ENCODE peak calls at places on chromosome 5, in four cellular contexts. R is neural crest cell, O is vagina, Q is fibroblast of lung. T is an unnamed sample.

GRCh38 chr5:146338774-146339714 is at the start of gene POU4F3:
- DNase-seq in R (no peak), O (no peak), Q (no peak), T (no peak)

GRCh38 chr5:97192580-97193421 is 9.8 kb upstream of the RIOK2 start:
- DNase-seq in R (no peak), O (no peak), Q (no peak), T (no peak)

GRCh38 chr5:150758210-150758533 is 645 bp downstream of the DCTN4 start:
- DNase-seq in R (no peak), O (peak), Q (no peak), T (no peak)

GRCh38 chr5:9099681-9100080 is 446.2 kb downstream of the SEMA5A start:
- DNase-seq in R (no peak), O (no peak), Q (no peak), T (no peak)

GRCh38 chr5:111820072-111820471 is 63.1 kb upstream of the NREP start:
- DNase-seq in R (no peak), O (no peak), Q (no peak), T (no peak)

GRCh38 chr5:1167361-1167727 is 34.1 kb upstream of the SLC6A19 start:
- DNase-seq in R (no peak), O (no peak), Q (no peak), T (no peak)

GRCh38 chr5:171422495-171422894 is 3.0 kb downstream of the FGF18 start:
- DNase-seq in R (no peak), O (peak), Q (no peak), T (no peak)

GRCh38 chr5:151663617-151664322 is 22.9 kb downstream of the SPARC start:
- DNase-seq in R (no peak), O (no peak), Q (peak), T (no peak)

GRCh38 chr5:150213530-150213929 is 23.7 kb downstream of the SLC6A7 start:
- DNase-seq in R (no peak), O (no peak), Q (peak), T (no peak)

GRCh38 chr5:93057311-93057710 is 523.7 kb downstream of the NR2F1-AS1 start:
- DNase-seq in R (no peak), O (no peak), Q (no peak), T (no peak)

GRCh38 chr5:93058309-93058708 is 522.7 kb downstream of the NR2F1-AS1 start:
- DNase-seq in R (no peak), O (no peak), Q (peak), T (no peak)

GRCh38 chr5:93062548-93062947 is 518.5 kb downstream of the NR2F1-AS1 start:
- DNase-seq in R (no peak), O (no peak), Q (no peak), T (no peak)
- TF ChIP-seq CTCF in R (peak), O (no peak), Q (peak), T (no peak)

GRCh38 chr5:140575309-140575708 is 10.7 kb downstream of the SLC35A4 start:
- DNase-seq in R (no peak), O (no peak), Q (peak), T (no peak)
- TF ChIP-seq CTCF in R (peak), O (no peak), Q (peak), T (no peak)

DNA sequence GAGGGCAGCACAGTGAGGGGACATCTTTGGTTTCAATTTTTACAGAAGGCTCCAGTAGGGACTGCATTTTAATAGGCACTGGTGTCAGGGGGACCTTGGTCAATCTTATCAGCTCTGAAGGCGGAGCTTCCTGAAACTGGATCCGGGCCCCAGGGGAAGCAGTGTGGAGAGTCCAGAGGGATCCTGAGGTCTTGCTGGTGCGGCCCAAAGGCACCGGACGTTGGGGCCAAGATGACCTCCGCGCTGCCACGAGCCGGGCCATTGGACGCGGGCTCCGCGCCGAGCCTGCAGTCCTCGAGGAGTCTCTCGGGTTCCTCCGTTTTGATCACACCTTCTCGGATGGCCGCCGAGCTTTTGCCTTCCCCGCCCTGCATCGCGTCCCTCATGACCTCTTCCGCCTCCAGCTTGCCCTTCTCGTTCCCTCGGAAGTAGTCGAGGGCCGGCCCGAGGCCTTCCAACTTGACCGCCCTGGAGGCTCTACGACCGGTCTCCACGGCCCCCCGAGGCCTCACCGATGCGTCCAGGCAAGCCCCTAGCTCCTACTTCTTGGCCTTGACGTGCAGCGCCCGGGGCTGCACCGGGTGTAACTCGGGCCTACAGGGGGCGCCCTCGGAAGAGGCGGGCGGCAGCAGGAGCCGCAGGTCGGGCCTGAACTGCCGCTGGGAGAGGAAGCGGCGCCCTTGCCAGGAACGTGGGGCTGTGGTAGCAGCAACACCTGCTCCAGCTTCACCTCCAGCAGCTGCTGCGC is 18.8 kb downstream of the C5orf52 start:
- DNase-seq in R (no peak), O (peak), Q (no peak), T (no peak)
- TF ChIP-seq CTCF in R (no peak), O (no peak), Q (no peak), T (no peak)

GRCh38 chr5:134458676-134459403 is 47.2 kb upstream of the CDKN2AIPNL start:
- DNase-seq in R (no peak), O (no peak), Q (no peak), T (no peak)
- TF ChIP-seq CTCF in R (no peak), O (no peak), Q (no peak), T (no peak)

DNA sequence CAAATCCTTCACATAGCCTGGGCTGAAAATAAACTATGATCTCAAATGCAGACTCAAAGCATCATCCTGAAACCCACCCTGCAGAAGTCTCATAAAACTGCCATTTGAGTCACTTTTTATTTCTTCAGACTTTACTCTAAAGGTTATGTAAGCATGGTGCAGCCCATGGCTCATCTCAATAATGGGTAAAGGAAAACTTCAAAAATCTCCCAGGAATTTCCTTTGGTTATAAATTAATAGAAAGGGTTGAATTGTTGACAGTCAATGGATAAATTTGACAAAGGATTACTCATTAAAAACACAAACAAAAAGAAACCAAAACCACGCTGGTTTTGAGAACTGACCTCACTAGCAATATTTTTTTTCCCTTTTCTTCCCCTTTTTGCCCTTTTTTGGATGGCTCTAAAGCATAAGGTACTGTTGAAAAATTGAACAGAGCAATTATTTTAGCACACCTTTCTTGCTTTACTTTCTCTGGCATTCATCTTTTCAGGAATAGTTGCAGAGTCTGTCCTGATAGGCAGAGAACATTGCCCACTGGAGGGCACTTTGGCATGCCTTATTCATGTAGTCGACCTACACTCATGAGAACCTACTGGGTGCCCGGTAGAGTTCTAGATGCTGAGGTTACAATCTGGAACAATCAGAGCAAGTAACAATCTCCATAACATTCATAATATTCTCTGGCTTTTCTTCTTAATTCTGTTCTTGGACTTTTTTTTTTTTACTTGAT is 191.4 kb downstream of the TMEM167A start:
- DNase-seq in R (no peak), O (no peak), Q (peak), T (no peak)
- TF ChIP-seq CTCF in R (no peak), O (no peak), Q (no peak), T (no peak)

DNA sequence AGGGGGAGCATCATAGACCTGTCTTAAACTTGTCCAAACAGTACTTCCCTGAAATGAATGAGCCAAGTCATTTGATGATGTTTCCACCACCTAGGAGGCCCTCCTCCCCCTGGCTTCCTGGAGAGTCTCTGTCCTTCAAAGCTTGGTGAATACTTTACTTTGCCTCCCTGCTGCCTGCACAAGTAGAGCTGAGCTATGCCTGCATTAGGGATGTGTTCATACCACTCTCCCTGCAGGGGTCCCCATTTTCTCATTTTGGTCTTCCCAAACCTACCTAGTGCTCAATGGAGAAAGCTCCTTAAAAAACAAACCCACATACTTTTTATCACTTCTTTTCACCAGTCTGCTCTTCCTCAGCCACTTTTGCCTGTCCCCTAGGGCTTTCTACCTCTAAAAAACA is 7.7 kb downstream of the CCNI2 start:
- DNase-seq in R (no peak), O (no peak), Q (no peak), T (no peak)
- TF ChIP-seq CTCF in R (peak), O (no peak), Q (peak), T (no peak)

GRCh38 chr5:108748354-108749129 is 845 bp downstream of the FER start:
- DNase-seq in R (peak), O (peak), Q (peak), T (peak)
- TF ChIP-seq CTCF in R (peak), O (no peak), Q (no peak), T (no peak)

DNA sequence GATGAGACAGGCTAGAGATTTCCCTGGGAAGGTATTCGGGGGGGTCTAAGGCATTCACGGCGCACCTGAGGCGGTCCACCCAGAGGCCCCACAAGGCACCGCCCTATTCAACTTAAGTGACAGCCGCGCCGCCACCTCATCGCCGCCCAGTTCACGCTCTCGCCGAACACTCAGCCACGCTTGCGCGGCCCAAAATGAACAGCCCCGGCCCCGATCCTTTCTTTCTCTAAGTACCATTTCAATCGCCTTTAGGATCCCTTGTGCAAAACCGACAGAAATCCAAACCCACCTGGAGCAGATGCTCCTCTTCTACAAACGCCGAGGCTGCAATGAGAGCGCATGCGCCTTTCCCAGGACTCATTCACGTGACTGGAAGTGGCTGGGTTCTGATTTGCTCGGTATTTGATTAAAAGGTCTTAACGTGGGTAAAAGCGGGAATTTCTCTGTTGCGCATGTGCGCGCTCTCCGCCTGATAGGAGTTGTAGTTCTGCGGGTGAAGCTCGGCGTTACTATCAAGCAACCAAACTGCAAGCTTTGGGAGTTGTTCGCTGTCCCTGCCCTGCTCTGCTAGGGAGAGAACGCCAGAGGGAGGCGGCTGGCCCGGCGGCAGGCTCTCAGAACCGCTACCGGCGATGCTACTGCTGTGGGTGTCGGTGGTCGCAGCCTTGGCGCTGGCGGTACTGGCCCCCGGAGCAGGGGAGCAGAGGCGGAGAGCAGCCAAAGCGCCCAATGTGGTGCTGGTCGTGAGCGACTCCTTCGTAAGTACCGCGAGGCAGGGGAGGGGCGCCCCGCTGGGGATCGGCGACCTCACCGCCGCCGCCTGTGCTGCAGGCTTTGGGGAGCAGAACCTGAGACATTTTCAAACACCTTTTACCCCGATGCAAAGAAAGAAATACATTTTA is at the start of the genes ARSK and SKIC3:
- DNase-seq in R (peak), O (peak), Q (peak), T (peak)
- TF ChIP-seq CTCF in R (peak), O (no peak), Q (peak), T (no peak)

GRCh38 chr5:132748522-132749000 is 1.3 kb downstream of the CCNI2 start:
- DNase-seq in R (no peak), O (no peak), Q (no peak), T (no peak)

GRCh38 chr5:132747064-132747692 is at the start of gene CCNI2:
- DNase-seq in R (peak), O (no peak), Q (no peak), T (no peak)

GRCh38 chr5:132747693-132748440 is 641 bp downstream of the CCNI2 start:
- DNase-seq in R (no peak), O (no peak), Q (no peak), T (no peak)

GRCh38 chr5:132744659-132745058 is 2.6 kb upstream of the CCNI2 start:
- DNase-seq in R (no peak), O (no peak), Q (no peak), T (no peak)

DNA sequence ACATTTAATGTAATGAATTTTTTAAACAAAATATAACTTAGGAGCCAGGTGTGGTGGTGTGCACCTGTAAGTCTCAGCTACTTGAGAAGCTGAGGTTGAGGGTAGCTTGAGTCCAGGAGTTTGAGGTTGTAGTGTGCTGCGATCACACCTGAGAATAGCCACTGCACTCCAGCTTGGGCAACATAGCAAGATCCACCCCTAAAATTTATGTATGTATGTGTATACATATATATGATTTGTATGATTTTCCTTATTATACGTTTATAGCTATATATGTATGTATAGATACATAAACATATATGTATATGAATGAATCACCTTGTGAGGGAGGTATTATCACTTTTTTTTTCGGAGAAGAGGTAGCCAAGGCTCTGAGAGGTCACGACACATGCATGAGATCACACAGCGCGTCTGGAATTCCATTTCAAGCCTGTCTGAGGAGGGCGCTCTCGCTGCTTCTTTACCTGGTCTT is 598 bp upstream of the CCNI2 start:
- DNase-seq in R (no peak), O (no peak), Q (no peak), T (no peak)
- TF ChIP-seq CTCF in R (peak), O (no peak), Q (peak), T (no peak)

DNA sequence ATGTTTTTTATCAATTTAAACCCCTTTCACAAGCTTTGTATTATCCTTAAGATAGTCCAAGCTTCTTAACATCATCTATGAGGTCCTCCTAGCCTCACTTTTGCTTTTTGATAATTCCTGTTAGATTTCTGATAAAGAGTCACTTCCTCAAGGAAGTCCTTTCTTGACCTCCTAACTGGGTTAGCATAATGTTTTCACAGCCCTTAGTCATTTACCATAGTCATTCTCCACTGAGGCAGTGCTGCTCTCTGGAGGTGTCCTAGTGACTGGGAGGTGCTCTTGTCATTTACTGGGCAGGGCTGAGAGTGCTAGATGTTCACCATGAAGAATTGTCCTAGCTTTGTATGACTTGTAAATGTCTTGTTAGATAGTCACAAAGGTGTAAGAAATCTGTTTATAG is 26.4 kb downstream of the TNPO1 start:
- DNase-seq in R (no peak), O (no peak), Q (peak), T (no peak)
- TF ChIP-seq CTCF in R (no peak), O (no peak), Q (no peak), T (no peak)